ENCODE peak calls at places on chromosomes 1 and 21, in five cellular contexts. Q is K562, L is SK-N-SH, J is HepG2, Z is GM12878. H is an unnamed sample.

GRCh38 chr1:31095985-31096384 is 30.5 kb upstream of the PUM1 start:
- DNase-seq in Q (no peak), L (no peak), J (no peak), Z (no peak), H (no peak)

GRCh38 chr1:145916745-145917144 is 1.8 kb downstream of the PEX11B start:
- DNase-seq in Q (no peak), L (no peak), J (no peak), Z (no peak), H (no peak)

GRCh38 chr1:58909162-58909560 is 125.3 kb upstream of the JUN start:
- DNase-seq in Q (no peak), L (no peak), J (no peak), Z (no peak), H (no peak)

GRCh38 chr1:214441119-214441518 is 110.3 kb downstream of the PTPN14 start:
- DNase-seq in Q (no peak), L (no peak), J (no peak), Z (no peak), H (peak; percentile 42)

GRCh38 chr1:2255420-2256369 is 27.6 kb downstream of the SKI start:
- DNase-seq in Q (no peak), L (peak; percentile 63), J (peak; percentile 52), Z (peak; percentile 78), H (peak; percentile 91)

GRCh38 chr1:174815036-174815435 is 184.7 kb upstream of the CACYBP start:
- DNase-seq in Q (no peak), L (no peak), J (peak; percentile 35), Z (peak; percentile 21), H (no peak)

GRCh38 chr1:168966217-168966616 is 140.3 kb upstream of the ATP1B1 start:
- DNase-seq in Q (no peak), L (no peak), J (no peak), Z (no peak), H (no peak)

GRCh38 chr1:212699104-212699838 is 369 bp downstream of the BATF3 start:
- DNase-seq in Q (peak; percentile 77), L (peak; percentile 78), J (peak; percentile 16), Z (no peak), H (peak; percentile 38)

GRCh38 chr1:35557118-35557610 is at the start of gene KIAA0319L:
- DNase-seq in Q (peak; percentile 92), L (peak; percentile 94), J (peak; percentile 60), Z (no peak), H (peak; percentile 72)

GRCh38 chr1:30109853-30110252 is 613.5 kb downstream of the MATN1 start:
- DNase-seq in Q (no peak), L (peak; percentile 80), J (no peak), Z (no peak), H (no peak)

GRCh38 chr1:162016616-162017015 is 7.1 kb downstream of the OLFML2B start:
- DNase-seq in Q (no peak), L (no peak), J (no peak), Z (no peak), H (no peak)

GRCh38 chr1:36122463-36123025 is 2.5 kb downstream of the COL8A2 start:
- DNase-seq in Q (no peak), L (peak; percentile 12), J (no peak), Z (no peak), H (no peak)

GRCh38 chr1:228306275-228307217 is 98.7 kb downstream of the OBSCN start:
- DNase-seq in Q (no peak), L (peak; percentile 55), J (no peak), Z (no peak), H (no peak)

GRCh38 chr1:200971428-200971903 is 52.0 kb downstream of the KIF21B start:
- DNase-seq in Q (no peak), L (no peak), J (no peak), Z (peak; percentile 25), H (no peak)

GRCh38 chr1:153368477-153368876 is 6.9 kb downstream of the S100A12 start:
- DNase-seq in Q (no peak), L (no peak), J (no peak), Z (no peak), H (peak; percentile 55)

GRCh38 chr1:19804786-19805390 is 5.2 kb upstream of the TMCO4 start:
- DNase-seq in Q (no peak), L (no peak), J (no peak), Z (no peak), H (no peak)

GRCh38 chr1:247357781-247358211 is 26.1 kb upstream of the ZNF496 start:
- DNase-seq in Q (no peak), L (no peak), J (no peak), Z (peak; percentile 77), H (no peak)

GRCh38 chr1:100718581-100718980 is 961 bp upstream of the VCAM1 start:
- DNase-seq in Q (no peak), L (no peak), J (no peak), Z (no peak), H (peak; percentile 59)

GRCh38 chr1:77543822-77544448 is 138.5 kb downstream of the ZZZ3 start:
- DNase-seq in Q (no peak), L (no peak), J (no peak), Z (no peak), H (peak; percentile 60)

GRCh38 chr1:199687321-199687720 is 340.2 kb upstream of the NR5A2 start:
- DNase-seq in Q (no peak), L (no peak), J (no peak), Z (no peak), H (no peak)

GRCh38 chr1:100130552-100131077 is 2.1 kb downstream of the SASS6 start:
- DNase-seq in Q (no peak), L (no peak), J (peak; percentile 76), Z (no peak), H (no peak)

GRCh38 chr1:206939131-206939530 is 7.1 kb downstream of the PIGR start:
- DNase-seq in Q (no peak), L (no peak), J (no peak), Z (no peak), H (no peak)

GRCh38 chr1:175536921-175537320 is 206.5 kb downstream of the TNR start:
- DNase-seq in Q (no peak), L (no peak), J (no peak), Z (no peak), H (no peak)

GRCh38 chr1:49052102-49052501 is 275.4 kb upstream of the BEND5 start:
- DNase-seq in Q (no peak), L (peak; percentile 45), J (no peak), Z (no peak), H (no peak)

GRCh38 chr1:204255225-204255624 is 41.4 kb upstream of the GOLT1A start:
- DNase-seq in Q (no peak), L (no peak), J (no peak), Z (no peak), H (no peak)

GRCh38 chr1:154608522-154609294 is 722 bp upstream of the ADAR start:
- DNase-seq in Q (peak; percentile 66), L (peak; percentile 77), J (peak; percentile 46), Z (no peak), H (no peak)
- TF ChIP-seq REST in Q (no peak), L (no peak), J (no peak), Z (no peak), H (no peak)

GRCh38 chr1:192539450-192540132 is 36.0 kb upstream of the RGS1 start:
- DNase-seq in Q (no peak), L (peak; percentile 7), J (peak; percentile 70), Z (no peak), H (no peak)
- H3K27ac ChIP-seq in Q (no peak overlapping the region), L (peak overlapping the region; percentile 97), J (no peak overlapping the region), Z (peak overlapping the region; percentile 81), H (no peak overlapping the region)

GRCh38 chr1:53274026-53274425 is 35.7 kb upstream of the MAGOH start:
- DNase-seq in Q (no peak), L (no peak), J (no peak), Z (no peak), H (no peak)
- TF ChIP-seq GABPA in Q (no peak), L (no peak), J (no peak), Z (no peak), H (no peak)

DNA sequence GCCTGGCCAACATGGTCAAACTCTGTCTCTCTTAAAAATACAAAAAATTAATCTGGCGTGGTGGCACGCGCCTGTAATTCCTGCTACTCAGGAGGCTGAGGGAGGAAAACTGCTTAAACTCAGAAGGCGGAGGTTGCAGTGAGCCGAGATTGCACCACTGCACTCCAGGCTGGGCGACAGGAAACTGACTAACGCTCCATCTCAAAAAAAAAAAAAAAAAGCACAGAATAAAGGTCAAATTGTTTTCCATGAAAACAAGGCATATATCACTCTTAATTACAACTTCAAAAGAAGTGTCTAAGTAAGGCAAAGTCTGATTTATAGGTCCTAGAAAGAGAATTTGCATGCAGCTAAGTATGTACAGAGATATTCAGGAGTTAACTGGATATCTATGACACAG is 25.6 kb downstream of the EYA3 start:
- DNase-seq in Q (no peak), L (no peak), J (no peak), Z (no peak), H (peak; percentile 53)
- TF ChIP-seq REST in Q (no peak), L (no peak), J (no peak), Z (no peak), H (no peak)

DNA sequence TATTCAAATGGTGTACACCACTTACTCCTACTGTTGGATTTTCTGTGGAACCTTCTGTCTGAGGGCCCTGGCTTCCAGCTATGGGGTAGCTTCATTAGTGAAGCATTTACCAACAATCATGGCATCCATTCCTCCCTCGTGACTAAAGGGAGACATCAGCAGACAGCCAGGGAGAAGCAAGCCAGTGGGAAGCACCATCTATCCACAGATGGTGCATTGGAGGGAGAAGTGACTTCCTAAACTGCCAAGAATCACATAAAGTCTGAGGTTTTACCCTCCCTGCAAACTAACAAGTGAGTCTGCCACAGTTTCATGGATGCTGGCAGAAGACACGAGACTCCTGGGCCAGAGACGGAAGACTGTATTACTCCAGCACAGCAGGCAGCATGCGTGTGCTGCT is 31.4 kb downstream of the UMODL1 start:
- DNase-seq in Q (no peak), L (no peak), J (no peak), Z (no peak), H (no peak)
- H3K27ac ChIP-seq in Q (no peak overlapping the region), L (no peak overlapping the region), J (no peak overlapping the region), Z (no peak overlapping the region), H (no peak overlapping the region)